ENCODE peak calls at places on chromosomes 12 and 14, in four cellular contexts. P is AG04450, N is mammary epithelial cell, A is right atrium auricular region. F is an unnamed sample.

GRCh38 chr12:11773889-11774677 is 124.6 kb downstream of the ETV6 start:
- DNase-seq in P (no peak), N (no peak), A (no peak), F (no peak)

GRCh38 chr12:31117203-31118011 is 43.7 kb downstream of the DDX11 start:
- DNase-seq in P (no peak), N (peak), A (no peak), F (no peak)

GRCh38 chr14:75636100-75636692 is 24.5 kb downstream of the ERG28 start:
- DNase-seq in P (no peak), N (no peak), A (no peak), F (no peak)

GRCh38 chr12:32399045-32399372 is 349 bp upstream of the FGD4 start:
- DNase-seq in P (no peak), N (no peak), A (no peak), F (no peak)

GRCh38 chr12:65902504-65902903 is 78.2 kb downstream of the HMGA2 start:
- DNase-seq in P (no peak), N (no peak), A (no peak), F (no peak)

GRCh38 chr14:22838631-22839041 is 2.3 kb downstream of the MMP14 start:
- DNase-seq in P (no peak), N (peak), A (no peak), F (peak)

GRCh38 chr12:107859367-107859766 is 84.9 kb downstream of the ASCL4 start:
- DNase-seq in P (no peak), N (no peak), A (no peak), F (no peak)

GRCh38 chr12:81164827-81165226 is 86.9 kb downstream of the ACSS3 start:
- DNase-seq in P (no peak), N (no peak), A (no peak), F (no peak)

GRCh38 chr12:26799741-26800140 is 33.3 kb downstream of the ITPR2 start:
- DNase-seq in P (no peak), N (no peak), A (no peak), F (no peak)

GRCh38 chr12:25308761-25309160 is 58.0 kb upstream of the KRAS start:
- DNase-seq in P (peak), N (no peak), A (no peak), F (no peak)

GRCh38 chr12:113835433-113835832 is 130.7 kb downstream of the RBM19 start:
- DNase-seq in P (no peak), N (no peak), A (no peak), F (no peak)
- H3K27ac ChIP-seq in P (no peak), N (no peak), A (no peak), F (no peak)

DNA sequence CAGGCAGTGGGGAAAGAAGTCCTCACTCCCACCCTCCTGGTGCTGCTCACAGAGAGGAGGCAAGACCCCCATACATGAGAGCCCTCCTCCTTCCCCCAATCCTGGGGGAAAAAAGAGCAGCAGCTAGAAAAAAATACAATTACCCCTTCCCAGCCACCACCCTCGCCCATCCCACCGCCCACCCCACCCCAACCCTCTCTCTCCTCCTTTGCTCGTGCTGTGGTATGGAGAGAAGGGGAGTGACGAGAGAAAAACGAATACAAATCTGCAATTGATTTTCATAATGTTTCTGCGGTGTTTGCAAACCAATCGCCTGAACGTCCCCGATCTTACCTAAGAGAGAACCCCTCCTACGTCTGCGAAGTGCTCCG is 219 bp upstream of the HOXC11 start:
- DNase-seq in P (no peak), N (no peak), A (no peak), F (no peak)
- H3K4me3 ChIP-seq in P (no peak), N (no peak), A (no peak), F (no peak)

DNA sequence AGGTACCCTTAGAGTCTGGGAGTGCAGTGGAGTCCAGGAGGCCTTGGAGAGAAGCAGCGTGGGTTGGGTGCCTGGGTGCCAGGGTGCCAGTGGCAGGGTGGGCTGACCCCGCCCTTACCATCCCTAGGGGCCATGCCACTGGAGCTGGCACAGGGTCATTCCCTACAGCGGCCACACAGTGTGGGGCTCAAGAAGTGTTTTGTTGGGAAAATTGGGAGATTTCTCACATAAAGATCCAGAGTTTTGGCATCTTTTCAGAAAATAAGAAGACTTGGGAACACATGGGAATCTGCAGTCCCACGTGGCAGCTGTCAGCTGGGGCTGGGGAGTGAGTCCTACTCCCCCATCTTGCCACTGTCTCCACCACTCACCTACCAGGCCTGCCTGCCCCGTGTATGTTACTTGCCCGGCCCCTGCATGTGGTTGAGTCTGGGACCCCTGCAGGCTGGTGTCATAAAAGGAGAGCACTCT is 4.2 kb downstream of the VASH1 start:
- DNase-seq in P (no peak), N (no peak), A (peak), F (peak)
- TF ChIP-seq CTCF in P (no peak), N (no peak), A (no peak), F (no peak)

DNA sequence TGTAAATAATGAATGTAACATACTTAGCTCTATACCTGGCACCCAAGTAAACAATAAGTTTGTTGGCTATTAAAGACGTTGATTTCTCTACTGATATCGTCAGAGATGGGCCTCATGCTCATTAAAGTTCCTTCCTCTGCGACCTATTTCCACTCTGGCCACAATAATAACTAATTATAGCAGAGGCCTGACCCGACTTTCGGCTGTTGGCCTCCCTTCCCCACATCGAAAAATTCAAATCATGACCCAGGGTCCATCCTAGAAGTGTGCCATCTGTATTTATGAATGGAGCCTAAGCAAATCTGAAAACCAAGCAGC is 320 bp upstream of the USP30 start:
- DNase-seq in P (no peak), N (no peak), A (no peak), F (no peak)
- H3K27ac ChIP-seq in P (no peak), N (peak), A (peak), F (peak)

F was measured in coronary artery.